ENCODE peak calls at places on chromosomes 13 and 19, in eight cellular contexts. A is heart right ventricle, O is K562, Z is tibial artery, I is H9, T is adrenal gland, R is left lung, X is gastrocnemius medialis. J is an unnamed sample.

GRCh38 chr13:73835138-73835721 is 299.0 kb downstream of the KLF12 start:
- DNase-seq in Z (no peak), A (no peak), I (no peak), O (peak; percentile 26), T (no peak), X (no peak), R (no peak), J (no peak)

GRCh38 chr19:13012690-13013608 is 17.7 kb downstream of the NFIX start:
- DNase-seq in X (peak; percentile 93), O (peak; percentile 65), T (peak; percentile 84), A (no peak), R (peak; percentile 74), I (peak; percentile 58), Z (peak; percentile 90), J (peak; percentile 73)

GRCh38 chr19:31284621-31285020 is 64.6 kb downstream of the TSHZ3 start:
- DNase-seq in X (no peak), R (peak; percentile 3), I (no peak), Z (no peak), T (no peak), O (no peak), A (no peak), J (no peak)

GRCh38 chr19:15137777-15138176 is 30.6 kb downstream of the SYDE1 start:
- DNase-seq in I (no peak), O (no peak), A (no peak), X (no peak), R (no peak), Z (no peak), T (no peak), J (no peak)

GRCh38 chr13:30463820-30464495 is 1.8 kb downstream of the HMGB1 start:
- DNase-seq in X (peak; percentile 55), A (peak; percentile 58), T (peak; percentile 79), R (peak; percentile 67), Z (peak; percentile 81), I (no peak), O (no peak), J (peak; percentile 18)

GRCh38 chr13:114099191-114099590 is 33.2 kb downstream of the RASA3 start:
- DNase-seq in O (peak; percentile 52), R (peak; percentile 54), A (peak; percentile 89), Z (peak; percentile 95), T (peak; percentile 61), I (peak; percentile 86), X (peak; percentile 80), J (peak; percentile 69)

GRCh38 chr13:73602295-73602694 is 531.9 kb downstream of the KLF12 start:
- DNase-seq in R (no peak), X (no peak), Z (no peak), T (no peak), I (no peak), A (no peak), O (no peak), J (no peak)

GRCh38 chr19:49149652-49150105 is 5.5 kb downstream of the HRC start:
- DNase-seq in T (peak; percentile 76), R (peak; percentile 50), X (peak; percentile 72), A (peak; percentile 81), Z (peak; percentile 86), I (peak; percentile 80), O (peak; percentile 33), J (peak; percentile 55)

GRCh38 chr19:48117515-48118330 is 7.1 kb upstream of the PLA2G4C start:
- DNase-seq in R (no peak), T (no peak), Z (no peak), A (no peak), I (peak; percentile 64), O (no peak), X (no peak), J (no peak)

DNA sequence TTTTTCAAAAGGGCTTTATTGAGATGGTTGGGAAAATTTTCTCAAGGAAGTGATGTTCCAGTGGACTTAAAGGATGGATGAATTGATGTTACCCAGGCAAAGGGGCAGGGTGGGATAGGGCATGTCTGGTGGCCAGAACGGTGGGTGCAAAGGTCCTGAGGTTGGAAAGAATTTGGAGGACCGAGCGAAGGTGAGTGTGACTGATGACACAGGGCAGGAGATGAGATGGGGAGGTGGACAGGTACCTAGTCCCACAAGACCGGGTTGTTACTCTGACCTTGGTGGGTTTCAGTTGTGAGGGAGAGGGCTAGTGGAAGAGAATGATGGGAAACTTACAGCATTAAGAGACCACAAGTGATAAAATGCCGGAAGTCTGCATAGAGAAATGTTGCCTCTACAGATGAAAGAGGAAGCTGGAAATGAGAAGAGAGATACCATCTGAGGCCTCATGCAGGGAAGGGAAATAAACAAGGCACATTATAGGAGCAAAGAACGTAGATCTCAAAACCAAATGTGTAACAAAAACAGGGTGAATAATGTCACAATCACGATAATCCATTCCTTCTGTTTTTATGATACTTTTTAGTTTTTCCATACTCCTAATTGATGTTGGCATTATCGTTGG is 4.5 kb downstream of the ADGRE1 start:
- DNase-seq in Z (no peak), R (no peak), O (no peak), T (no peak), I (no peak), A (no peak), X (no peak), J (no peak)
- H3K4me1 ChIP-seq in Z (no peaks in the 10 kb centered on the region), R (peaks cover 38% of the 10 kb centered on the region), O (no peaks in the 10 kb centered on the region), T (no peaks in the 10 kb centered on the region), I (no peaks in the 10 kb centered on the region), A (no peaks in the 10 kb centered on the region), X (no peaks in the 10 kb centered on the region), J (no peaks in the 10 kb centered on the region)

DNA sequence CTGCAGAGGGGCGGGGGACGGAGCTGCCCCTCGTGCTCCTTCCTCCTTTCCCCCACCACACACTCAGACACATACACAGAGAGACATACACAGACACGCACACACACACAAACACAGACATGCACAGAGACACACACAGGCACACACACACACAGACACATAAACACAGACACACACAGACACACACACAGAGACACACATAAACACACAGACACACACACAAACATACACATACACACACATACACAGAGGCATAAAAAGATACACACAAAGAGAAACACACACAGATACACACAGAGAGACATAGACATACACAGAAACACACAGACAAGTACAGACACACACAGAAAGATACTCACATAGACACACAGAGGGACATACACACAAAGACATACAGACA is 136.0 kb downstream of the UQCRFS1 start:
- DNase-seq in O (no peak), R (no peak), I (no peak), T (no peak), A (no peak), X (no peak), Z (no peak), J (no peak)
- TF ChIP-seq CTCF in O (no peak), R (no peak), I (no peak), T (no peak), A (no peak), X (no peak), Z (no peak), J (no peak)

GRCh38 chr19:44817725-44818469 is 9.0 kb downstream of the BCAM start:
- DNase-seq in A (no peak), X (no peak), O (no peak), I (no peak), T (no peak), Z (no peak), R (no peak), J (no peak)

GRCh38 chr19:44818470-44818856 is 9.6 kb downstream of the BCAM start:
- DNase-seq in I (no peak), R (no peak), O (no peak), Z (no peak), X (no peak), T (no peak), A (no peak), J (no peak)

GRCh38 chr19:44814517-44814916 is 5.6 kb downstream of the BCAM start:
- DNase-seq in R (no peak), O (peak; percentile 6), Z (no peak), T (no peak), X (no peak), I (no peak), A (no peak), J (no peak)

GRCh38 chr19:44814132-44814470 is 5.2 kb downstream of the BCAM start:
- DNase-seq in X (no peak), I (no peak), O (peak; percentile 5), A (no peak), T (no peak), Z (no peak), R (no peak), J (no peak)

DNA sequence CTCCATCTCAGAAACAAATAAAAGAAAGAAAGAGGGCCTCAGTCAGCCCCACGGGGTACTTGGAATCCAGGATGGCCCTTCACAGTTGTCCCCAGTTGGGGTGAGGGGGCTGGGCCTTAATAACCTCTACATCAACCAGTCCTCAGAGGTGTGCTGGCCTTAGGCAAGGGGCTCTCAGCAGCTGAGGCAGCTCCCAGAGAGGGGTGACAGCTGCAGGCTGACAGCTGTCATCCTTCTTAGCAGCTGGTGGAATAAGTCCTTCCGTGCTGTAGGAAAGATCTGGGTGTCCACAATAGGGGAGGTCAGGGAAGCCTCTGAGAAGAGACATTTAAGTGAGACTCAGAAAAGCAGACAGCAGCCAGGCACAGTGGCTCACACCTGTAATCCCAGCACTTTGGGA is 7.4 kb downstream of the BCAM start:
- DNase-seq in Z (no peak), A (no peak), I (no peak), X (no peak), T (no peak), R (no peak), O (no peak), J (no peak)
- H3K4me1 ChIP-seq in Z (peaks cover 29% of the 10 kb centered on the region), A (peaks cover 15% of the 10 kb centered on the region), I (no peaks in the 10 kb centered on the region), X (peaks cover 8% of the 10 kb centered on the region), T (peaks cover 7% of the 10 kb centered on the region), R (no peaks in the 10 kb centered on the region), O (no peaks in the 10 kb centered on the region), J (no peaks in the 10 kb centered on the region)

GRCh38 chr19:42386974-42387707 is 3.0 kb downstream of the CNFN start:
- DNase-seq in X (no peak), I (peak; percentile 91), R (peak; percentile 65), T (peak; percentile 73), O (peak; percentile 88), A (peak; percentile 55), Z (no peak), J (peak; percentile 18)

GRCh38 chr19:42394751-42395150 is 4.7 kb upstream of the CNFN start:
- DNase-seq in I (no peak), O (no peak), R (no peak), T (no peak), X (no peak), A (no peak), Z (no peak), J (no peak)

GRCh38 chr19:42392165-42392564 is 2.1 kb upstream of the CNFN start:
- DNase-seq in Z (no peak), R (no peak), A (no peak), X (no peak), T (no peak), O (no peak), I (no peak), J (no peak)

GRCh38 chr19:42389899-42390298 is at the start of gene CNFN:
- DNase-seq in R (no peak), X (no peak), Z (no peak), A (no peak), O (no peak), I (no peak), T (no peak), J (no peak)

DNA sequence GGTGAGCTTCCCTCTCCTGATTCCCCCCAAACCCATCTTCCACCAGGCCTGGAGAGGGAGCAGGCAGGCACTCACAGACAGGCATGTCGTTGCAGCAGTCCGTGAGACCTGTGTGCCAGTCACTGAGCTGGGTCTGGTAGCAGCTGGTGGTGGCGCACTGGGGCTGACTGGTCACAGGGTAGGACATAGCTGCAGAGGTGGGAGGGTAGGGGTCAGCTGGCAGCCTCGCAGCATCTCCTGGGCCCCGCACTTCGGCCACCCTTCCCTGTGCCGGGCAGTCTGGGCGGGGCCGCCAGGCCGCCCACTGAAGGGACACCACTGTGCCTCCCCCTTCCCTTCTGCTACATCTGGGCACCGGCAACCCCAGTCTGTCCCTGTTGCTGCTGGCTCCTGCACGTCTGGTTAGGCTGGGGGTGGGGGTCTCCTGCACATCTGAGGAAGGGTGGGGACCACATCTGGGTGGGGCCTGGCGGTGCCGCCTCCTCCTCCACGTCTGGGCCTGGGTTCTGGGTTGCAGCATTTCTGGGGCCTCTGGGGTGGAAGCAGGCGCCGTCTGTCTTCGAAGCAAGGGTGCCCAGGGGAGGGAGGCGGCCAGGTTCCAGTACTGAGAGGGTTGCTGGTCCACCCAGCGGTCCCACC is 1.1 kb downstream of the CNFN start:
- DNase-seq in X (no peak), I (no peak), A (no peak), Z (no peak), R (no peak), T (no peak), O (no peak), J (no peak)
- TF ChIP-seq CTCF in X (no peak), I (no peak), A (no peak), Z (no peak), R (no peak), T (no peak), O (no peak), J (no peak)